ENCODE peak calls at places on chromosome 13, in four cellular contexts. One of them, this sample, is unnamed. For H3K36me3, the result is how much of the 10 kb centered on the place peaks cover.

GRCh38 chr13:113965968-113966884 is 7.7 kb downstream of the C13orf46 start:
- DNase-seq in psoas muscle: no peak
- DNase-seq in ovary: no peak
- DNase-seq in A673: no peak
- DNase-seq in this sample: no peak

GRCh38 chr13:94020833-94021232 is 458.6 kb downstream of the DCT start:
- DNase-seq in psoas muscle: no peak
- DNase-seq in ovary: no peak
- DNase-seq in A673: peak
- DNase-seq in this sample: no peak

GRCh38 chr13:102198418-102199322 is 203.2 kb downstream of the FGF14 start:
- DNase-seq in psoas muscle: no peak
- DNase-seq in ovary: no peak
- DNase-seq in A673: peak
- DNase-seq in this sample: no peak

GRCh38 chr13:42063105-42063504 is 14.7 kb downstream of the DGKH start:
- DNase-seq in psoas muscle: no peak
- DNase-seq in ovary: no peak
- DNase-seq in A673: no peak
- DNase-seq in this sample: no peak

GRCh38 chr13:23391752-23392151 is 41.8 kb downstream of the SACS start:
- DNase-seq in psoas muscle: no peak
- DNase-seq in ovary: no peak
- DNase-seq in A673: no peak
- DNase-seq in this sample: no peak

GRCh38 chr13:43265028-43265427 is 241.6 kb downstream of the DNAJC15 start:
- DNase-seq in psoas muscle: no peak
- DNase-seq in ovary: no peak
- DNase-seq in A673: no peak
- DNase-seq in this sample: no peak

GRCh38 chr13:55155046-55155445 is 1985.7 kb upstream of the PRR20A start:
- DNase-seq in psoas muscle: no peak
- DNase-seq in ovary: no peak
- DNase-seq in A673: peak
- DNase-seq in this sample: no peak

GRCh38 chr13:108981407-108981806 is 352.0 kb downstream of the MYO16 start:
- DNase-seq in psoas muscle: peak
- DNase-seq in ovary: no peak
- DNase-seq in A673: no peak
- DNase-seq in this sample: no peak

GRCh38 chr13:75353786-75354193 is 128.2 kb downstream of the TBC1D4 start:
- DNase-seq in psoas muscle: no peak
- DNase-seq in ovary: no peak
- DNase-seq in A673: no peak
- DNase-seq in this sample: no peak

GRCh38 chr13:51776179-51776578 is 27.8 kb downstream of the DHRS12 start:
- DNase-seq in psoas muscle: no peak
- DNase-seq in ovary: no peak
- DNase-seq in A673: no peak
- DNase-seq in this sample: no peak

GRCh38 chr13:29230446-29230845 is 365.0 kb downstream of the SLC7A1 start:
- DNase-seq in psoas muscle: no peak
- DNase-seq in ovary: no peak
- DNase-seq in A673: no peak
- DNase-seq in this sample: no peak

DNA sequence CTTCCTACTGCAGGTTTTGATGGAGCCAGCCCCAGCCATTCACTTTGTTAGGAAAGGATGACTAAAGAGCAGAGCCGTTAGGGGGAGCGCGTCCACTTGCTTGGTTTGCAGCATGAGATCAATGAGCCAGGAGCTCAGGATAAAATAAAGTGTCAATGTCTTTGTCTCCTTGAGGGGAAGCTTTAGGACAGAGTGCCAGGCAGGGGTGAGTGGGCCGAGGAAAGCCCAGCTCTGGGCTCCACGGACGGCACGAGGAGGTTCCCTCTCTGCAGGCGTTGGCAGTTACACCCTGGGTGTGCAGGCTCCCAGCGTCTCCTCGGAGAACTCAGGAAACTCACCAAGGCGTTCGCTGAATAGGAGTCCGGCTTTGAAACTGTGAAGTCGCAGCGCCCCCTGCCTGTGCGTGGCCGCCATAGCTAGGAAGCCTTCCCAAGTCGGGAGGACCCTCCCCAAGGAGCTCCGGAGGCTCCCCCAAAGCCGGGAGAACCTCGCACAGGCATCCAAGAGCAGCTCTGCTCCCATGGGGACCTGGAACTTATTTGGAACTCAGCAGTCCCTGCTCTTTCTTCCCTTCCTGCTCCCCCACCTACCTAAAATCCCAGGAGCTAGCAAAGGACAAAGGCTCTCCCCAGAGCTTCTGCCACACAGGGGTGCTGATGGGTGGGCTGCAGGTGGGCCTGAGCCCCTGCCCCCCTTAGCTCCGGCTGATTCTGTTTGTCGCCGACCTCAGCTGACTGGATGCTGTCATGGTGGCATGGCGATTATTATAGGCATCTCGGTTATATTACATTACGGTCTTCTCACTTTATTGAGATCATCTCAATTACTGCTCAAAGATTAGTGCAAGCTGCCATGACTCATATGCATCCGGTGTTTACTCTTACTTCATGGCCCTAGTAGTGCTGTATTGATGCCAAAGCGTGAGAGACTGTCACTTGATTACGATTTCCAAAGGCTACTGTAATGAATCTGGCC is 34.4 kb downstream of the GSX1 start:
- DNase-seq in psoas muscle: peak
- DNase-seq in ovary: peak
- DNase-seq in A673: peak
- DNase-seq in this sample: no peak
- H3K4me3 ChIP-seq in psoas muscle: peak
- H3K4me3 ChIP-seq in ovary: no peak
- H3K4me3 ChIP-seq in A673: no peak
- H3K4me3 ChIP-seq in this sample: no peak

DNA sequence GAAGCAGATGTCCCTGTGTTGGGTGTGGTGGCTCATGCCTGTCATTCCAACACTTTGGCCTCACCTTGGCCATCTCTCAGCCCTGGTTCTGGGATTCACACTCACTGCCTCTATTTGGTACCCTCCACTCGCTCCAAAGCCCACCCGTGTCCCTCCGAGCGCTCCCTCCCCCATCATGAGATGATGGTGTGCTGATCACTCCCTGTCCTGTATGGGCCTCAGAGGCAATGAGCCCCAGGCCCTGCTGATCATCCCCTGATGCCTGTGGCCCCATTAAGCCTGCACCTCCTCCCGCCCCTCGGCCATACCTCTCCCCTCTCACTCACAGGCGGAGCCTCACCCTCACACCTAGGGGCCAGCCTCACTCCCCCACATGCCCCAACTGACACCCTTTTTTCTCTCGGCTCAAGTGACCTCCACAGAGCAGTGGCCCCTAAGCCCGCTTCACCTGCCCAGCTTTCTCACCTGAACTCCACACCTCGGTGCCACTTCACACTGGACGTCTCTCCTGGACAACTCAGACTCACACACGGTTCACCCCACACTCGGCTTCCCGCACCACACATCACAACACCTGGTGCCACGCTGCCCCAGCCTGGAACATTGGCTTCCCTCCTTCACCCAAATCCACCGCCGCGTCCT is 114.5 kb downstream of the STK24 start:
- DNase-seq in psoas muscle: no peak
- DNase-seq in ovary: no peak
- DNase-seq in A673: no peak
- DNase-seq in this sample: no peak
- H3K36me3 ChIP-seq in psoas muscle: half or more
- H3K36me3 ChIP-seq in ovary: under half
- H3K36me3 ChIP-seq in A673: under half
- H3K36me3 ChIP-seq in this sample: under half

GRCh38 chr13:110305949-110306339 is 1.0 kb downstream of the COL4A1 start:
- DNase-seq in psoas muscle: no peak
- DNase-seq in ovary: no peak
- DNase-seq in A673: peak
- DNase-seq in this sample: no peak
- H3K27ac ChIP-seq in psoas muscle: peak
- H3K27ac ChIP-seq in ovary: peak
- H3K27ac ChIP-seq in A673: no peak
- H3K27ac ChIP-seq in this sample: no peak

GRCh38 chr13:77339408-77339807 is 12.5 kb upstream of the MYCBP2 start:
- DNase-seq in psoas muscle: no peak
- DNase-seq in ovary: no peak
- DNase-seq in A673: no peak
- DNase-seq in this sample: no peak
- H3K4me3 ChIP-seq in psoas muscle: no peak
- H3K4me3 ChIP-seq in ovary: no peak
- H3K4me3 ChIP-seq in A673: no peak
- H3K4me3 ChIP-seq in this sample: no peak

DNA sequence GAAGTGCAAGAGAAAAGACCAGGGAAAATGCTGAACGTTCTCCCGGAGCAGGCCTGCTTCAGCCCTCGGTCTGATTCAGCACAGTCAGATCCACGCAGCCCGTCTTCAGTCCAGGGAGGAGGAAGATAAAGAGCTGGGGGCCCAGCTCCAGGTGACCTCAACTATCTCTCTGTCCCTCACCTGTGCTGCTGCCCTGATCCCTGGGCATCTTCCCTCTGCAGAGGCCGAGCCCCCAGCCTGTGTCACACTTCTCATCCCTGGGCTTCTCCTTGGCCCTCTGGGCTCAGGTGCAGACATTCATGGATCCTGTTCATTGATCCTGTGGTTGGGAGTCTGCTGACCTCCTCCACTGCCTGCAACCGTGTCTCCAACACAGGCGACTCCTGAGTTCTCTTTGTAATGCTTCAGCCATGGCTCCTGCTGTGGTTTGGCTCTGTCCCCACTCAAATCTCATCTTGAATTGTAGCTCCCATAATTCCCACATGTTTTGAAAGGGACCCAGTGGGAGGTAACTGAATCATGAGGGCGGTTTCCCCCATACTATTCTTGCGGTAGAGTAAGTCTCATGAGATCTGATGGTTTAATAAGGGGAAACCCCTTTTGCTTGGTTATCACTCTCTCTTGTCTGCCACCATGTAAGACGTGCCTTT is 27.9 kb downstream of the COL4A2 start:
- DNase-seq in psoas muscle: no peak
- DNase-seq in ovary: no peak
- DNase-seq in A673: peak
- DNase-seq in this sample: no peak
- H3K36me3 ChIP-seq in psoas muscle: under half
- H3K36me3 ChIP-seq in ovary: under half
- H3K36me3 ChIP-seq in A673: under half
- H3K36me3 ChIP-seq in this sample: under half

This sample was measured in iPS DF 6.9.